ENCODE peak calls at places on chromosomes 12 and 14, in five cellular contexts. F is GM23248, W is aorta, A is Karpas-422, T is upper lobe of left lung. H is an unnamed sample. For H3K4me1 and H3K36me3, the result is how much of the 10 kb centered on the place peaks cover.

GRCh38 chr14:51430600-51430999 is 190.6 kb downstream of the TMX1 start:
- DNase-seq in F (peak), W (no peak), A (no peak), T (no peak), H (peak)

GRCh38 chr14:72256055-72256454 is 323.8 kb downstream of the RGS6 start:
- DNase-seq in F (peak), W (no peak), A (no peak), T (no peak), H (no peak)

GRCh38 chr14:29905549-29905948 is 22.1 kb downstream of the PRKD1 start:
- DNase-seq in F (no peak), W (no peak), A (no peak), T (no peak), H (no peak)

GRCh38 chr12:87953257-87953860 is 75.8 kb downstream of the C12orf50 start:
- DNase-seq in F (peak), W (no peak), A (peak), T (no peak), H (peak)

GRCh38 chr14:71606064-71606463 is 326.2 kb upstream of the RGS6 start:
- DNase-seq in F (no peak), W (no peak), A (no peak), T (no peak), H (no peak)

GRCh38 chr12:128178971-128179370 is 88.0 kb upstream of the TMEM132C start:
- DNase-seq in F (no peak), W (no peak), A (no peak), T (no peak), H (no peak)

GRCh38 chr12:57255916-57256315 is 4.9 kb upstream of the STAC3 start:
- DNase-seq in F (no peak), W (no peak), A (no peak), T (no peak), H (no peak)

GRCh38 chr14:65229431-65230286 is 127.3 kb upstream of the MAX start:
- DNase-seq in F (peak), W (peak), A (peak), T (peak), H (peak)

GRCh38 chr14:75301666-75302325 is 23.2 kb downstream of the FOS start:
- DNase-seq in F (no peak), W (peak), A (no peak), T (no peak), H (no peak)

GRCh38 chr14:72941286-72941985 is 15.2 kb downstream of the DCAF4 start:
- DNase-seq in F (no peak), W (peak), A (no peak), T (no peak), H (no peak)

GRCh38 chr12:47904647-47905312 is at the start of gene VDR:
- DNase-seq in F (peak), W (peak), A (no peak), T (peak), H (peak)
- H3K4me1 ChIP-seq in F (under half), W (under half), A (under half), T (under half), H (under half)

GRCh38 chr12:69688021-69688420 is 11.1 kb downstream of the BEST3 start:
- DNase-seq in F (peak), W (no peak), A (no peak), T (no peak), H (no peak)
- H3K36me3 ChIP-seq in F (under half), W (under half), A (under half), T (under half), H (under half)

GRCh38 chr14:91125271-91125661 is 11.4 kb downstream of the DGLUCY start:
- DNase-seq in F (no peak), W (no peak), A (no peak), T (no peak), H (no peak)
- H3K4me1 ChIP-seq in F (under half), W (under half), A (under half), T (under half), H (under half)

GRCh38 chr14:97995571-97995970 is 1198.4 kb downstream of the VRK1 start:
- DNase-seq in F (no peak), W (no peak), A (no peak), T (no peak), H (no peak)
- H3K36me3 ChIP-seq in F (under half), W (under half), A (under half), T (under half), H (under half)

GRCh38 chr12:52312086-52312485 is 9.1 kb downstream of the KRT83 start:
- DNase-seq in F (no peak), W (no peak), A (no peak), T (no peak), H (no peak)

GRCh38 chr12:52311282-52311643 is 9.9 kb downstream of the KRT83 start:
- DNase-seq in F (peak), W (peak), A (no peak), T (no peak), H (no peak)

GRCh38 chr12:52314511-52314910 is 6.7 kb downstream of the KRT83 start:
- DNase-seq in F (no peak), W (no peak), A (no peak), T (peak), H (no peak)

GRCh38 chr12:52313926-52314325 is 7.3 kb downstream of the KRT83 start:
- DNase-seq in F (no peak), W (no peak), A (no peak), T (no peak), H (no peak)

GRCh38 chr12:52313461-52313860 is 7.7 kb downstream of the KRT83 start:
- DNase-seq in F (no peak), W (no peak), A (no peak), T (peak), H (no peak)
- H3K4me1 ChIP-seq in F (under half), W (under half), A (under half), T (under half), H (under half)

DNA sequence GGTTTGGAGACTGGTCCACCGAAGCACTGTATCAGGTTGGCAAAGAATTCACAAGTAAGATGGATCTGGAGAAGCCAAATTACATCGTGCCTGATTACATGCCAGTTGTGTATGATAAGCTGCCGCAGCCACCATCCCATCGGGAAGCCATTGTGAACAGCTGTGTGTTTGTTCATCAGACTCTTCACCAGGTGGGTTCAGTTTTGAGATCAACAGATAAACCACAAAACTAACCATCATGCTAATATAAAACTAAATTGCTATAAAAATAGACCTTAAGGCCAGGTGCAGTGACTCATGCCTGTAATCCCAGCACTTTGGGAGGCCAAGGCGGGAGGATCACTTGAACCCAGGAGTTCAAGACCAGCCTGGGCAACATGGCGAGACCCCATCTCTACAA is 58.9 kb downstream of the HSP90AA1 start:
- DNase-seq in F (no peak), W (no peak), A (no peak), T (no peak), H (no peak)
- H3K36me3 ChIP-seq in F (half or more), W (under half), A (half or more), T (half or more), H (half or more)

GRCh38 chr12:108308432-108308831 is 30.7 kb downstream of the CMKLR1 start:
- DNase-seq in F (peak), W (no peak), A (no peak), T (no peak), H (no peak)
- H3K4me1 ChIP-seq in F (under half), W (under half), A (under half), T (half or more), H (under half)

GRCh38 chr12:93009533-93009932 is 80.4 kb upstream of the EEA1 start:
- DNase-seq in F (no peak), W (no peak), A (no peak), T (no peak), H (no peak)
- H3K36me3 ChIP-seq in F (under half), W (under half), A (under half), T (under half), H (under half)

H was measured in HAP-1.